ENCODE peak calls at places on chromosomes 11 and 22, in five cellular contexts. U is H1, I is neuronal stem cell, D is H9, P is mesendoderm. B is an unnamed sample.

GRCh38 chr11:1674879-1675235 is 22.1 kb upstream of the KRTAP5-6 start:
- DNase-seq in U (no peak), I (no peak), D (no peak), P (no peak), B (no peak)

GRCh38 chr11:67315325-67315909 is 12.1 kb downstream of the SSH3 start:
- DNase-seq in U (no peak), I (no peak), D (no peak), P (no peak), B (no peak)

GRCh38 chr11:1935156-1936071 is 11.7 kb upstream of the MRPL23 start:
- DNase-seq in U (peak), I (no peak), D (no peak), P (no peak), B (no peak)

GRCh38 chr11:92536895-92537294 is 312.3 kb downstream of the FAT3 start:
- DNase-seq in U (no peak), I (no peak), D (no peak), P (no peak), B (no peak)

GRCh38 chr11:70192666-70193410 is 10.3 kb upstream of the FADD start:
- DNase-seq in U (no peak), I (no peak), D (no peak), P (no peak), B (no peak)

GRCh38 chr11:35330924-35331323 is 88.4 kb downstream of the SLC1A2 start:
- DNase-seq in U (no peak), I (no peak), D (no peak), P (peak), B (no peak)

GRCh38 chr11:47179655-47179991 is 2.9 kb upstream of the ARFGAP2 start:
- DNase-seq in U (peak), I (peak), D (peak), P (peak), B (peak)

GRCh38 chr11:75816561-75817239 is 1.7 kb downstream of the UVRAG start:
- DNase-seq in U (no peak), I (no peak), D (no peak), P (no peak), B (peak)

GRCh38 chr11:109785714-109786113 is 307.5 kb upstream of the ZC3H12C start:
- DNase-seq in U (no peak), I (no peak), D (no peak), P (no peak), B (no peak)

GRCh38 chr11:26792956-26793355 is 71.1 kb upstream of the SLC5A12 start:
- DNase-seq in U (no peak), I (no peak), D (no peak), P (no peak), B (no peak)

GRCh38 chr11:65934014-65934413 is 11.3 kb upstream of the TSGA10IP start:
- DNase-seq in U (no peak), I (no peak), D (no peak), P (no peak), B (no peak)

GRCh38 chr11:20949585-20949984 is 280.2 kb downstream of the NELL1 start:
- DNase-seq in U (no peak), I (no peak), D (no peak), P (no peak), B (no peak)

GRCh38 chr11:3866206-3866605 is 10.7 kb downstream of the STIM1 start:
- DNase-seq in U (no peak), I (no peak), D (no peak), P (peak), B (peak)

GRCh38 chr11:108693852-108694251 is 29.0 kb downstream of the DDX10 start:
- DNase-seq in U (no peak), I (no peak), D (no peak), P (no peak), B (peak)

GRCh38 chr11:74205181-74205580 is 34.1 kb downstream of the PPME1 start:
- DNase-seq in U (no peak), I (no peak), D (no peak), P (no peak), B (no peak)

GRCh38 chr11:69748637-69749036 is 26.5 kb downstream of the FGF4 start:
- DNase-seq in U (no peak), I (no peak), D (no peak), P (no peak), B (no peak)

GRCh38 chr11:94731921-94732601 is 36.1 kb upstream of the AMOTL1 start:
- DNase-seq in U (no peak), I (no peak), D (no peak), P (peak), B (peak)

GRCh38 chr11:12598330-12599256 is 75.6 kb upstream of the TEAD1 start:
- DNase-seq in U (no peak), I (no peak), D (no peak), P (no peak), B (peak)

GRCh38 chr11:113623114-113623513 is 83.0 kb downstream of the TMPRSS5 start:
- DNase-seq in U (no peak), I (no peak), D (no peak), P (no peak), B (no peak)

GRCh38 chr11:95296621-95297025 is 65.6 kb upstream of the SESN3 start:
- DNase-seq in U (no peak), I (no peak), D (no peak), P (no peak), B (no peak)

GRCh38 chr22:42670921-42671709 is 21.9 kb upstream of the CYB5R3 start:
- DNase-seq in U (no peak), I (no peak), D (no peak), P (no peak), B (no peak)

GRCh38 chr22:27843441-27843840 is 41.9 kb upstream of the MN1 start:
- DNase-seq in U (no peak), I (no peak), D (no peak), P (no peak), B (no peak)

GRCh38 chr22:43345761-43346261 is 2.6 kb upstream of the SCUBE1 start:
- DNase-seq in U (no peak), I (no peak), D (no peak), P (peak), B (peak)

GRCh38 chr22:46295277-46295971 is 1.2 kb upstream of the GTSE1 start:
- DNase-seq in U (no peak), I (no peak), D (no peak), P (no peak), B (no peak)

GRCh38 chr11:46674463-46675287 is 25.7 kb downstream of the ARHGAP1 start:
- DNase-seq in U (peak), I (peak), D (peak), P (peak), B (no peak)

GRCh38 chr11:74321487-74322188 is 10.2 kb upstream of the P4HA3 start:
- DNase-seq in U (peak), I (no peak), D (no peak), P (peak), B (no peak)

GRCh38 chr11:26623076-26623666 is 51.1 kb upstream of the MUC15 start:
- DNase-seq in U (no peak), I (no peak), D (no peak), P (no peak), B (peak)

GRCh38 chr11:77633856-77634425 is 3.7 kb downstream of the CLNS1A start:
- DNase-seq in U (no peak), I (no peak), D (no peak), P (no peak), B (no peak)

GRCh38 chr11:116852261-116853125 is 15.1 kb upstream of the APOA1 start:
- DNase-seq in U (no peak), I (no peak), D (no peak), P (no peak), B (peak)

GRCh38 chr11:128948583-128948982 is 5.9 kb upstream of the TP53AIP1 start:
- DNase-seq in U (no peak), I (no peak), D (peak), P (peak), B (no peak)

GRCh38 chr11:20310137-20310536 is 53.4 kb upstream of the HTATIP2 start:
- DNase-seq in U (no peak), I (no peak), D (no peak), P (no peak), B (no peak)

GRCh38 chr11:46352063-46352841 is 5.0 kb downstream of the DGKZ start:
- DNase-seq in U (peak), I (no peak), D (peak), P (peak), B (peak)

GRCh38 chr11:102199673-102200072 is 89.4 kb downstream of the YAP1 start:
- DNase-seq in U (no peak), I (no peak), D (no peak), P (no peak), B (no peak)

GRCh38 chr22:46748948-46749681 is 11.1 kb upstream of the CERK start:
- DNase-seq in U (no peak), I (no peak), D (no peak), P (no peak), B (peak)

GRCh38 chr11:75525433-75526191 is at the start of gene GDPD5:
- DNase-seq in U (peak), I (peak), D (peak), P (peak), B (peak)

GRCh38 chr22:49975543-49976389 is 15.2 kb downstream of the PIM3 start:
- DNase-seq in U (peak), I (no peak), D (peak), P (peak), B (no peak)

GRCh38 chr11:107733518-107733917 is 21.7 kb upstream of the SLN start:
- DNase-seq in U (no peak), I (no peak), D (no peak), P (no peak), B (no peak)

GRCh38 chr11:113876074-113876797 is 864 bp upstream of the USP28 start:
- DNase-seq in U (no peak), I (no peak), D (no peak), P (no peak), B (no peak)

GRCh38 chr11:8906629-8907028 is 4.4 kb upstream of the AKIP1 start:
- DNase-seq in U (no peak), I (no peak), D (no peak), P (no peak), B (peak)

GRCh38 chr22:17774206-17774927 is at the start of gene BID:
- DNase-seq in U (no peak), I (no peak), D (no peak), P (no peak), B (peak)

DNA sequence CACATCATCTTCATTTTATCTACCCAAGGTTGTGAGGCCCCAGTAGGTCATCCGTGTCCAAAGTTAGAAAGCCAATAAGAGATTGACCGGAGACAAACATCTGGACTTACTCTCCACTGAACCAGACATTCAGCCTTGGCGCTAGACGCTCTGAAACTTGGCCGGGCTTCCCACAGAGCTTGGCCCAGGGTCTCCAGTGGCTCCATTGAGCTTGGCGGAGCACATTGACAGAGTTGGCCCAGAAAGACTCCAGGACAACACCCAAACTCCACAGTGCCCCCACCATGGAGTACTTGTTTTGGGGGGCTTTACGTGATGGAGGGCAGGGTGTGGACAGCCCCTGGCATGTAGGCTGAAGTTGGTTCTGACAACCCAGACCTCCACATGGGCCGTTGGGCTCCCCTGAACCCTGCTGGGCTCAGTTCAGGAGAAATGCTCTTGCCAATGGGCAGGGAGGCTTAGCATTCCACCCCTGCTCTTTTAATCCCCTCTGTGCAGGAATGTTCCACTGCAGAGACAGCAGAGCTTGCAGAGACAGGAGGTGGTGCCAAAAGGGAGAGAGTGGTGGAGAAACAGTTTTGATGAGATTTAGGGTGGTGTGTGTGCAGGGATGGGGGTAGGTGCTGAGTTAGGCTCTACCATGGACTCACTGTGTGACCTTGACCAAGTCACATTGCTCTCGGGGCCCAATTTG is 102.4 kb upstream of the TIMP3 start:
- DNase-seq in U (no peak), I (no peak), D (no peak), P (no peak), B (no peak)
- H3K18ac ChIP-seq in U (no peak), I (peak), D (no peak), P (no peak), B (peak)

GRCh38 chr11:126189109-126189929 is 22.1 kb downstream of the RPUSD4 start:
- DNase-seq in U (no peak), I (no peak), D (no peak), P (no peak), B (no peak)
- H3K9ac ChIP-seq in U (no peak), I (peak), D (no peak), P (no peak), B (no peak)

GRCh38 chr22:22712666-22713365 is 68.4 kb downstream of the GGTLC2 start:
- DNase-seq in U (peak), I (no peak), D (no peak), P (no peak), B (no peak)
- H3K18ac ChIP-seq in U (no peak), I (no peak), D (no peak), P (no peak), B (no peak)

GRCh38 chr11:105538531-105538930 is 71.3 kb upstream of the GRIA4 start:
- DNase-seq in U (no peak), I (no peak), D (no peak), P (no peak), B (no peak)
- H3K9ac ChIP-seq in U (no peak), I (no peak), D (no peak), P (no peak), B (no peak)

GRCh38 chr22:30313527-30314385 is 13.0 kb downstream of the TBC1D10A start:
- DNase-seq in U (no peak), I (no peak), D (no peak), P (no peak), B (no peak)

GRCh38 chr22:30317778-30318177 is 9.0 kb downstream of the TBC1D10A start:
- DNase-seq in U (no peak), I (no peak), D (no peak), P (no peak), B (no peak)

GRCh38 chr22:30318773-30319419 is 7.8 kb downstream of the TBC1D10A start:
- DNase-seq in U (no peak), I (no peak), D (no peak), P (peak), B (no peak)

GRCh38 chr22:30314918-30315317 is 11.8 kb downstream of the TBC1D10A start:
- DNase-seq in U (no peak), I (no peak), D (no peak), P (peak), B (peak)

GRCh38 chr22:30315962-30316576 is 10.7 kb downstream of the TBC1D10A start:
- DNase-seq in U (no peak), I (no peak), D (no peak), P (no peak), B (peak)
- H3K18ac ChIP-seq in U (no peak), I (no peak), D (no peak), P (no peak), B (no peak)

GRCh38 chr11:61611309-61611708 is 30.4 kb upstream of the SYT7 start:
- DNase-seq in U (no peak), I (no peak), D (no peak), P (no peak), B (no peak)
- H3K9ac ChIP-seq in U (no peak), I (no peak), D (no peak), P (no peak), B (no peak)

DNA sequence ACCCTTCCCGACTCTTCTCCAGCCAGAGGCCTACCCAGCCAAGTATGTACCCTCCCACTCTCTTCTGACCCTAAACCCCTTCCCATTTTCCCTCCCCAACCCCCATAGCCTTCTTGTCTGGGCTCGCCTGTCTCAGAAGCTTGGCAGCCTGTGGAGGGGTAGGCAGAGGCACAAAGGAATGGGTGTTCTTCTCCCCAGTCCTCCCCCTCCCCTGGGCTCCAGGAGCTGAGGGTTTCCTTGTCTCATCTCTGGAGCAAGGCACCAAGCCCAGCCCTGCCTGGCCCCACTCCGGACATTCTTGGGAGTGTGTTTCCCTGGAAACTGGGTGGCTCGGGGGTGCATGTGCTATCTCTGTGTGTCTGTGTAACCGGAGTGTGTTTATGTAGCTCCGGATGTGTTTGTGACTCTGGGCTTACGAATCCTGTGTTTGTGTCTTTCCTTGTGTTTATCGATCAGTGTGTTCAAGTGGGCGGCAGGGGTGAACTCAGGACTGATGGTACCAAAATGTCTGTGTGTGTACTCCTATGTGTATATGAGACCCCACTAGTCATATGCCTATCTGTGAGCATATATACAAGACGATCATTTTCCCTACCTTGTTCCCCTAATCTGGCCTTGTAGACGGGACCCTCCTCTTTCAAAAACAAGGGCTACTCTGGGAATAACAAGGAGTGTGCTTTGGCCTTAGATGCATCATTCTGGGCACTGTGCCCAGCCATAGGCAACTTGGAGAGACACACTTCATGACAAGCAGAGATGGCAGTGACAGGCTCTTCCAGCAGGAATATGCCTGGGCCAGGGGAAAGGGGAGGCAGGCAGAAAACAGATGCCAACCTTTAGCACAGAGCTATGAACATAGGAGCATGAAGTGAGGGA is 10.9 kb downstream of the PHLDB1 start:
- DNase-seq in U (no peak), I (no peak), D (no peak), P (no peak), B (peak)
- H3K18ac ChIP-seq in U (peak), I (peak), D (no peak), P (no peak), B (peak)